ENCODE peak calls at places on chromosome 1, in nine cellular contexts. C is fibroblast of pulmonary artery; K is HCT116; B is hypothalamus; U is NB4; H is mucosa of descending colon; S is NCI-H1105; T is CD8-positive, alpha-beta T cell; P is NCI-H187. Y is an unnamed sample.

GRCh38 chr1:65207317-65207716 is 59.3 kb downstream of the AK4 start:
- DNase-seq in K (no peak), T (no peak), C (no peak), P (no peak), S (no peak), H (no peak), B (no peak), U (peak), Y (no peak)

GRCh38 chr1:15788624-15789301 is 18.7 kb downstream of the UQCRHL start:
- DNase-seq in B (no peak), C (peak), S (no peak), T (no peak), U (peak), H (no peak), K (no peak), P (no peak), Y (peak)

GRCh38 chr1:206706298-206706791 is 21.6 kb downstream of the MAPKAPK2 start:
- DNase-seq in B (no peak), S (no peak), T (no peak), P (peak), U (peak), C (peak), H (no peak), K (no peak), Y (peak)

GRCh38 chr1:33146038-33146437 is 35.8 kb downstream of the TRIM62 start:
- DNase-seq in K (no peak), T (no peak), B (no peak), H (no peak), S (no peak), P (no peak), C (no peak), U (no peak), Y (no peak)

GRCh38 chr1:108502624-108503023 is 52.5 kb downstream of the NBPF6 start:
- DNase-seq in U (no peak), H (no peak), P (no peak), K (no peak), T (no peak), C (no peak), S (no peak), B (no peak), Y (no peak)

GRCh38 chr1:2033165-2033564 is 14.0 kb downstream of the GABRD start:
- DNase-seq in U (no peak), T (no peak), B (no peak), S (no peak), C (no peak), H (no peak), P (no peak), K (no peak), Y (no peak)

GRCh38 chr1:243428084-243428483 is 172.2 kb downstream of the SDCCAG8 start:
- DNase-seq in B (no peak), H (no peak), C (no peak), P (no peak), U (no peak), T (no peak), S (no peak), K (no peak), Y (no peak)

GRCh38 chr1:13801232-13801631 is 101.2 kb downstream of the PRDM2 start:
- DNase-seq in B (no peak), H (peak), K (no peak), C (no peak), P (no peak), S (no peak), T (no peak), U (no peak), Y (no peak)

GRCh38 chr1:2817784-2818564 is 16.5 kb upstream of the TTC34 start:
- DNase-seq in P (no peak), B (no peak), H (no peak), U (no peak), K (no peak), C (no peak), T (no peak), S (no peak), Y (no peak)

GRCh38 chr1:10973956-10974881 is 38.2 kb upstream of the TARDBP start:
- DNase-seq in C (no peak), P (no peak), U (no peak), S (no peak), K (no peak), H (no peak), B (no peak), T (no peak), Y (peak)

GRCh38 chr1:206635983-206636354 is 633 bp downstream of the DYRK3 start:
- DNase-seq in K (no peak), B (no peak), P (no peak), S (no peak), U (peak), T (no peak), H (no peak), C (no peak), Y (no peak)

GRCh38 chr1:32651461-32652073 is 559 bp downstream of the RBBP4 start:
- DNase-seq in K (peak), U (no peak), P (no peak), B (peak), H (no peak), T (no peak), C (no peak), S (peak), Y (no peak)